ENCODE peak calls at places on chromosomes 13 and 19, in five cellular contexts. X is substantia nigra, S is endothelial cell, P is GDM1, L is erythroblast. Y is an unnamed sample.

GRCh38 chr13:112733112-112733511 is 43.3 kb downstream of the ATP11A start:
- DNase-seq in X (no peak), L (no peak), S (no peak), P (no peak), Y (peak; percentile 20)

GRCh38 chr19:53985863-53986262 is 5.6 kb upstream of the CACNG6 start:
- DNase-seq in X (no peak), P (no peak), S (no peak), L (no peak), Y (no peak)

GRCh38 chr19:6011206-6011605 is 33.3 kb upstream of the RANBP3 start:
- DNase-seq in S (no peak), P (no peak), X (no peak), L (no peak), Y (no peak)

GRCh38 chr19:49570138-49570856 is 10.1 kb downstream of the NOSIP start:
- DNase-seq in S (peak; percentile 64), X (no peak), L (peak; percentile 93), P (peak; percentile 43), Y (no peak)

GRCh38 chr13:90564096-90564495 is 783.4 kb upstream of the MIR17HG start:
- DNase-seq in L (no peak), X (no peak), S (no peak), P (no peak), Y (no peak)

GRCh38 chr13:93603043-93603442 is 376.4 kb downstream of the GPC6 start:
- DNase-seq in P (no peak), S (no peak), X (no peak), L (no peak), Y (no peak)

GRCh38 chr19:42596391-42597071 is 1.8 kb upstream of the CEACAM8 start:
- DNase-seq in S (peak; percentile 73), P (no peak), X (no peak), L (peak; percentile 48), Y (peak; percentile 3)

GRCh38 chr19:42401365-42402303 is 11.5 kb upstream of the CNFN start:
- DNase-seq in L (peak; percentile 89), X (no peak), S (peak; percentile 88), P (no peak), Y (peak; percentile 80)

GRCh38 chr13:30971575-30971974 is 39.1 kb downstream of the TEX26 start:
- DNase-seq in X (no peak), L (no peak), S (no peak), P (no peak), Y (no peak)

GRCh38 chr19:1860133-1860775 is 3.1 kb downstream of the KLF16 start:
- DNase-seq in L (peak; percentile 91), P (no peak), X (no peak), S (peak; percentile 60), Y (no peak)

GRCh38 chr13:44108345-44108858 is 228.7 kb downstream of the LACC1 start:
- DNase-seq in L (no peak), X (no peak), P (no peak), S (no peak), Y (no peak)

GRCh38 chr13:97844151-97844550 is 109.3 kb upstream of the IPO5 start:
- DNase-seq in X (no peak), L (no peak), S (no peak), P (no peak), Y (no peak)

GRCh38 chr19:1016647-1017114 is 4.2 kb downstream of the TMEM259 start:
- DNase-seq in L (no peak), P (no peak), X (no peak), S (no peak), Y (no peak)

GRCh38 chr13:33721719-33722118 is 96.2 kb upstream of the RFC3 start:
- DNase-seq in X (no peak), L (no peak), P (no peak), S (no peak), Y (no peak)

GRCh38 chr19:9786342-9786741 is 17.8 kb upstream of the ZNF846 start:
- DNase-seq in L (no peak), S (no peak), P (no peak), X (no peak), Y (no peak)

GRCh38 chr19:39817888-39818561 is 15.9 kb downstream of the DYRK1B start:
- DNase-seq in S (no peak), P (no peak), X (no peak), L (no peak), Y (no peak)

GRCh38 chr13:78881054-78881453 is 222.1 kb upstream of the OBI1 start:
- DNase-seq in X (no peak), P (no peak), L (no peak), S (no peak), Y (no peak)

GRCh38 chr13:106621833-106622232 is 53.9 kb upstream of the ARGLU1 start:
- DNase-seq in L (no peak), X (no peak), P (no peak), S (no peak), Y (no peak)

GRCh38 chr13:61415749-61416148 is at the start of gene PCDH20:
- DNase-seq in S (no peak), L (no peak), P (no peak), X (no peak), Y (no peak)

GRCh38 chr13:77349365-77349764 is 22.5 kb upstream of the MYCBP2 start:
- DNase-seq in S (no peak), L (no peak), P (no peak), X (no peak), Y (no peak)

GRCh38 chr19:6226444-6227155 is 53.2 kb downstream of the MLLT1 start:
- DNase-seq in S (no peak), L (no peak), P (no peak), X (no peak), Y (no peak)

GRCh38 chr13:113907637-113908617 is 44.1 kb upstream of the GAS6 start:
- DNase-seq in P (no peak), X (no peak), S (no peak), L (no peak), Y (no peak)

GRCh38 chr19:6065685-6066365 is 44.5 kb downstream of the RFX2 start:
- DNase-seq in P (peak; percentile 82), X (no peak), L (no peak), S (peak; percentile 37), Y (no peak)

GRCh38 chr19:41031926-41032325 is 40.8 kb downstream of the CYP2B6 start:
- DNase-seq in P (no peak), X (no peak), S (no peak), L (no peak), Y (no peak)

GRCh38 chr19:36963262-36963661 is 47.1 kb downstream of the ZNF568 start:
- DNase-seq in L (no peak), S (no peak), P (no peak), X (no peak), Y (no peak)